ENCODE peak calls at places on chromosomes 5 and 9, in nine cellular contexts. Q is iris pigment epithelial cell; B is EL; A is tibial nerve; R is CD8-positive, alpha-beta T cell; I is fibroblast of lung; N is NCI-H1436; K is activated CD8-positive, alpha-beta memory T cell treated with anti-CD3 and anti-CD28 coated beads for 1 hour; G is stimulated activated CD4-positive, alpha-beta T cell treated with anti-CD3 and anti-CD28 coated beads, Interleukin-2, amount 100 ng/mL, for 4 hours. Z is an unnamed sample.

GRCh38 chr5:74575741-74576538 is 64.6 kb downstream of the ENC1 start:
- DNase-seq in R (no peak), G (peak; percentile 3), N (peak; percentile 30), Q (peak; percentile 92), A (no peak), B (peak; percentile 87), K (no peak), I (peak; percentile 94), Z (peak; percentile 57)

GRCh38 chr9:79581794-79582193 is 10.0 kb downstream of the TLE4 start:
- DNase-seq in B (peak; percentile 91), Q (peak; percentile 97), A (no peak), R (peak; percentile 42), I (peak; percentile 94), N (no peak), G (no peak), K (no peak), Z (peak; percentile 45)

GRCh38 chr5:131644822-131645221 is 9.8 kb upstream of the RAPGEF6 start:
- DNase-seq in I (no peak), G (no peak), N (no peak), R (no peak), K (no peak), A (no peak), B (peak; percentile 28), Q (no peak), Z (no peak)

GRCh38 chr9:134378901-134379338 is 52.7 kb downstream of the RXRA start:
- DNase-seq in R (no peak), Q (peak; percentile 36), I (peak; percentile 61), G (no peak), K (no peak), A (no peak), B (peak; percentile 37), N (no peak), Z (peak; percentile 79)

GRCh38 chr9:7320139-7320538 is 479.4 kb downstream of the DMAC1 start:
- DNase-seq in R (no peak), K (no peak), A (no peak), G (no peak), B (peak; percentile 95), I (peak; percentile 93), N (no peak), Q (peak; percentile 78), Z (peak; percentile 56)

GRCh38 chr5:68730220-68731010 is 363.4 kb upstream of the SLC30A5 start:
- DNase-seq in G (no peak), A (peak; percentile 14), Q (peak; percentile 82), B (peak; percentile 78), N (peak; percentile 28), R (no peak), I (peak; percentile 87), K (no peak), Z (peak; percentile 79)

GRCh38 chr5:76785493-76785892 is 33.3 kb upstream of the F2RL1 start:
- DNase-seq in B (peak; percentile 75), R (no peak), K (no peak), A (no peak), I (peak; percentile 68), G (no peak), N (no peak), Q (no peak), Z (no peak)

GRCh38 chr5:106454651-106455415 is 1215.9 kb downstream of the EFNA5 start:
- DNase-seq in R (no peak), A (no peak), I (peak; percentile 61), Q (peak; percentile 62), N (no peak), G (no peak), K (no peak), B (peak; percentile 1), Z (no peak)

GRCh38 chr5:41083306-41083705 is 12.2 kb upstream of the MROH2B start:
- DNase-seq in A (no peak), N (no peak), B (peak; percentile 27), I (peak; percentile 7), R (no peak), G (no peak), K (no peak), Q (peak; percentile 10), Z (no peak)

GRCh38 chr5:137619191-137619870 is 116.6 kb downstream of the KLHL3 start:
- DNase-seq in B (peak; percentile 97), K (no peak), Q (peak; percentile 90), N (no peak), I (peak; percentile 96), A (no peak), G (no peak), R (no peak), Z (peak; percentile 72)

GRCh38 chr5:168712280-168712924 is 133.2 kb upstream of the PANK3 start:
- DNase-seq in N (no peak), I (peak; percentile 99), B (peak; percentile 98), R (no peak), Q (peak; percentile 97), K (no peak), A (no peak), G (no peak), Z (peak; percentile 94)

GRCh38 chr9:6007770-6008168 is 7.7 kb downstream of the RANBP6 start:
- DNase-seq in B (peak; percentile 59), N (peak; percentile 66), A (peak; percentile 56), R (peak; percentile 79), K (peak; percentile 76), Q (peak; percentile 54), I (peak; percentile 56), G (peak; percentile 65), Z (peak; percentile 58)

GRCh38 chr9:109027176-109027575 is 13.9 kb upstream of the CTNNAL1 start:
- DNase-seq in B (no peak), R (no peak), N (no peak), K (no peak), G (no peak), Q (no peak), A (no peak), I (peak; percentile 35), Z (no peak)

GRCh38 chr9:33614001-33614687 is 90.1 kb downstream of the ANKRD18B start:
- DNase-seq in B (no peak), N (no peak), K (no peak), R (no peak), Q (no peak), G (no peak), A (no peak), I (no peak), Z (no peak)

GRCh38 chr5:156991714-156992113 is 28.7 kb upstream of the TIMD4 start:
- DNase-seq in R (no peak), Q (no peak), B (no peak), I (no peak), A (no peak), K (no peak), G (no peak), N (no peak), Z (no peak)

GRCh38 chr9:79264511-79265448 is 307.0 kb upstream of the TLE4 start:
- DNase-seq in B (peak; percentile 31), R (no peak), G (no peak), K (no peak), Q (no peak), N (peak; percentile 72), A (no peak), I (peak; percentile 18), Z (no peak)

GRCh38 chr5:94243612-94244011 is 374.8 kb downstream of the KIAA0825 start:
- DNase-seq in R (no peak), N (no peak), A (no peak), I (peak; percentile 95), B (peak; percentile 64), K (no peak), G (no peak), Q (no peak), Z (no peak)

GRCh38 chr5:143055596-143056330 is 285.6 kb downstream of the ARHGAP26 start:
- DNase-seq in K (no peak), N (no peak), Q (peak; percentile 86), R (no peak), I (peak; percentile 66), A (no peak), B (peak; percentile 52), G (no peak), Z (no peak)

GRCh38 chr9:19470567-19470966 is 61.8 kb downstream of the ACER2 start:
- DNase-seq in A (no peak), R (no peak), B (no peak), I (peak; percentile 20), N (no peak), Q (no peak), G (no peak), K (no peak), Z (no peak)

GRCh38 chr9:34252670-34253459 is 74.0 kb downstream of the UBAP1 start:
- DNase-seq in Q (peak; percentile 46), I (peak; percentile 72), B (peak; percentile 62), N (peak; percentile 57), R (peak; percentile 70), A (peak; percentile 61), K (peak; percentile 37), G (peak; percentile 26), Z (peak; percentile 57)